ENCODE peak calls at places on chromosomes 1 and 21, in seven cellular contexts. E, I, G, W, Z, B and P are unnamed samples.

GRCh38 chr1:241985787-241986186 is 13.1 kb downstream of the MAP1LC3C start:
- DNase-seq in I (peak; percentile 58), G (no peak), Z (peak; percentile 54), W (no peak), B (peak; percentile 48), E (no peak), P (peak; percentile 59)

GRCh38 chr1:180213401-180214177 is 16.5 kb upstream of the LHX4 start:
- DNase-seq in W (no peak), G (no peak), B (peak; percentile 79), E (no peak), Z (peak; percentile 45), I (peak; percentile 69), P (peak; percentile 72)

GRCh38 chr1:44436401-44437394 is 31.6 kb downstream of the RNF220 start:
- DNase-seq in I (no peak), Z (peak; percentile 8), G (no peak), W (no peak), E (no peak), B (no peak), P (no peak)

GRCh38 chr1:87224209-87224608 is 104.5 kb upstream of the LMO4 start:
- DNase-seq in B (no peak), G (no peak), E (no peak), I (no peak), Z (peak; percentile 93), W (peak; percentile 97), P (no peak)

GRCh38 chr1:239570878-239571277 is 184.5 kb downstream of the CHRM3 start:
- DNase-seq in E (no peak), I (no peak), W (no peak), G (no peak), B (no peak), Z (no peak), P (no peak)

GRCh38 chr1:203167026-203167912 is 8.4 kb downstream of the MYBPH start:
- DNase-seq in Z (no peak), E (peak; percentile 33), B (no peak), G (no peak), I (no peak), W (no peak), P (no peak)

GRCh38 chr1:193216920-193217319 is 30.5 kb upstream of the B3GALT2 start:
- DNase-seq in I (peak; percentile 79), E (no peak), W (no peak), G (no peak), Z (peak; percentile 56), B (no peak), P (peak; percentile 10)

GRCh38 chr1:110341146-110341871 is 2.1 kb downstream of the RBM15 start:
- DNase-seq in W (no peak), I (no peak), E (no peak), Z (no peak), B (peak; percentile 14), G (no peak), P (no peak)

GRCh38 chr1:19563336-19564097 is 78.2 kb upstream of the CAPZB start:
- DNase-seq in Z (no peak), B (no peak), I (no peak), W (peak; percentile 47), E (peak; percentile 69), G (peak; percentile 59), P (no peak)

GRCh38 chr1:3323021-3323790 is 131.3 kb upstream of the ARHGEF16 start:
- DNase-seq in Z (no peak), E (no peak), B (no peak), I (no peak), W (no peak), G (no peak), P (no peak)

GRCh38 chr21:38802050-38803026 is 3.4 kb upstream of the ETS2 start:
- DNase-seq in W (no peak), I (no peak), E (no peak), G (no peak), Z (no peak), B (no peak), P (no peak)

GRCh38 chr1:956636-957035 is 2.4 kb downstream of the NOC2L start:
- DNase-seq in I (no peak), B (no peak), Z (no peak), W (no peak), G (no peak), E (no peak), P (no peak)

GRCh38 chr21:46492851-46493250 is 34.2 kb downstream of the DIP2A start:
- DNase-seq in B (no peak), Z (no peak), E (no peak), G (no peak), W (no peak), I (no peak), P (no peak)

GRCh38 chr1:41381691-41382530 is 20.7 kb downstream of the FOXO6 start:
- DNase-seq in Z (peak; percentile 57), B (no peak), I (no peak), G (peak; percentile 60), E (peak; percentile 76), W (no peak), P (no peak)

GRCh38 chr1:168135116-168135981 is 1.4 kb downstream of the GPR161 start:
- DNase-seq in B (peak; percentile 28), G (no peak), W (no peak), Z (no peak), I (peak; percentile 39), E (no peak), P (no peak)

GRCh38 chr1:43414634-43415223 is 25.0 kb downstream of the SZT2 start:
- DNase-seq in B (peak; percentile 61), I (peak; percentile 70), E (no peak), W (no peak), G (peak; percentile 64), Z (peak; percentile 73), P (peak; percentile 62)

GRCh38 chr1:35408925-35409324 is 140.4 kb downstream of the ZMYM4 start:
- DNase-seq in Z (no peak), W (no peak), I (no peak), B (no peak), G (no peak), E (no peak), P (no peak)

GRCh38 chr1:243842978-243843490 is 7.0 kb downstream of the AKT3 start:
- DNase-seq in Z (peak; percentile 88), B (no peak), E (no peak), W (peak; percentile 74), I (no peak), G (no peak), P (no peak)

GRCh38 chr1:190178827-190179226 is 298.8 kb downstream of the BRINP3 start:
- DNase-seq in W (no peak), Z (no peak), E (no peak), B (no peak), G (no peak), I (no peak), P (no peak)

GRCh38 chr1:207971511-207972224 is 60.7 kb upstream of the CD34 start:
- DNase-seq in E (no peak), I (no peak), W (no peak), Z (no peak), G (no peak), B (no peak), P (no peak)

GRCh38 chr1:157073944-157074685 is 25.5 kb downstream of the ETV3L start:
- DNase-seq in B (peak; percentile 92), G (peak; percentile 67), E (peak; percentile 79), Z (peak; percentile 83), W (no peak), I (peak; percentile 91), P (peak; percentile 61)

GRCh38 chr1:172928412-172928811 is 122.3 kb downstream of the TNFSF18 start:
- DNase-seq in E (no peak), B (no peak), I (no peak), Z (peak; percentile 82), W (peak; percentile 81), G (no peak), P (no peak)

GRCh38 chr1:232980336-232980978 is 30.0 kb downstream of the NTPCR start:
- DNase-seq in B (no peak), Z (no peak), E (no peak), W (no peak), G (no peak), I (peak; percentile 70), P (no peak)

GRCh38 chr1:116951175-116951935 is 41.6 kb downstream of the PTGFRN start:
- DNase-seq in B (no peak), Z (peak; percentile 17), E (no peak), W (peak; percentile 46), I (no peak), G (peak; percentile 71), P (no peak)

GRCh38 chr1:41537788-41538351 is 53.4 kb upstream of the EDN2 start:
- DNase-seq in Z (peak; percentile 82), W (peak; percentile 23), E (no peak), I (no peak), B (no peak), G (peak; percentile 77), P (no peak)

GRCh38 chr1:93878501-93878888 is 511 bp downstream of the DNTTIP2 start:
- DNase-seq in I (no peak), E (no peak), B (peak; percentile 2), G (no peak), W (peak; percentile 4), Z (peak; percentile 68), P (peak; percentile 82)